ENCODE peak calls at places on chromosomes 6 and 20, in ten cellular contexts. One of them, this sample, is unnamed.

GRCh38 chr6:27667651-27668441 is 194.9 kb upstream of the ZNF184 start:
- DNase-seq in A549: no peak
- DNase-seq in Calu3: no peak
- DNase-seq in upper lobe of right lung: no peak
- DNase-seq in body of pancreas: no peak
- DNase-seq in HCT116: no peak
- DNase-seq in dorsolateral prefrontal cortex: no peak
- DNase-seq in coronary artery: no peak
- DNase-seq in spleen: no peak
- DNase-seq in nephron progenitor cell: no peak
- DNase-seq in this sample: no peak

GRCh38 chr20:3470208-3470626 is 601 bp upstream of the ATRN start:
- DNase-seq in A549: no peak
- DNase-seq in Calu3: no peak
- DNase-seq in upper lobe of right lung: no peak
- DNase-seq in body of pancreas: no peak
- DNase-seq in HCT116: no peak
- DNase-seq in dorsolateral prefrontal cortex: no peak
- DNase-seq in coronary artery: no peak
- DNase-seq in spleen: no peak
- DNase-seq in nephron progenitor cell: no peak
- DNase-seq in this sample: no peak

GRCh38 chr20:48632017-48632824 is 195.6 kb downstream of the PREX1 start:
- DNase-seq in A549: no peak
- DNase-seq in Calu3: no peak
- DNase-seq in upper lobe of right lung: no peak
- DNase-seq in body of pancreas: no peak
- DNase-seq in HCT116: no peak
- DNase-seq in dorsolateral prefrontal cortex: no peak
- DNase-seq in coronary artery: no peak
- DNase-seq in spleen: peak; percentile 63
- DNase-seq in nephron progenitor cell: no peak
- DNase-seq in this sample: peak; percentile 74

GRCh38 chr20:40676466-40676865 is 12.6 kb downstream of the MAFB start:
- DNase-seq in A549: no peak
- DNase-seq in Calu3: no peak
- DNase-seq in upper lobe of right lung: no peak
- DNase-seq in body of pancreas: no peak
- DNase-seq in HCT116: no peak
- DNase-seq in dorsolateral prefrontal cortex: no peak
- DNase-seq in coronary artery: no peak
- DNase-seq in spleen: no peak
- DNase-seq in nephron progenitor cell: no peak
- DNase-seq in this sample: no peak

GRCh38 chr20:44516491-44516890 is 5.4 kb downstream of the SERINC3 start:
- DNase-seq in A549: no peak
- DNase-seq in Calu3: no peak
- DNase-seq in upper lobe of right lung: no peak
- DNase-seq in body of pancreas: no peak
- DNase-seq in HCT116: no peak
- DNase-seq in dorsolateral prefrontal cortex: no peak
- DNase-seq in coronary artery: no peak
- DNase-seq in spleen: no peak
- DNase-seq in nephron progenitor cell: no peak
- DNase-seq in this sample: no peak

GRCh38 chr6:163780993-163781392 is 366.5 kb downstream of the QKI start:
- DNase-seq in A549: no peak
- DNase-seq in Calu3: no peak
- DNase-seq in upper lobe of right lung: no peak
- DNase-seq in body of pancreas: peak; percentile 17
- DNase-seq in HCT116: no peak
- DNase-seq in dorsolateral prefrontal cortex: no peak
- DNase-seq in coronary artery: no peak
- DNase-seq in spleen: no peak
- DNase-seq in nephron progenitor cell: peak; percentile 50
- DNase-seq in this sample: no peak

GRCh38 chr6:36684447-36684812 is 5.9 kb downstream of the CDKN1A start:
- DNase-seq in A549: no peak
- DNase-seq in Calu3: no peak
- DNase-seq in upper lobe of right lung: no peak
- DNase-seq in body of pancreas: no peak
- DNase-seq in HCT116: no peak
- DNase-seq in dorsolateral prefrontal cortex: no peak
- DNase-seq in coronary artery: no peak
- DNase-seq in spleen: no peak
- DNase-seq in nephron progenitor cell: no peak
- DNase-seq in this sample: no peak

GRCh38 chr6:28176373-28176772 is 34.7 kb downstream of the ZKSCAN8 start:
- DNase-seq in A549: no peak
- DNase-seq in Calu3: no peak
- DNase-seq in upper lobe of right lung: no peak
- DNase-seq in body of pancreas: no peak
- DNase-seq in HCT116: no peak
- DNase-seq in dorsolateral prefrontal cortex: no peak
- DNase-seq in coronary artery: no peak
- DNase-seq in spleen: no peak
- DNase-seq in nephron progenitor cell: no peak
- DNase-seq in this sample: no peak

GRCh38 chr6:12958052-12958706 is 241.6 kb downstream of the PHACTR1 start:
- DNase-seq in A549: no peak
- DNase-seq in Calu3: no peak
- DNase-seq in upper lobe of right lung: no peak
- DNase-seq in body of pancreas: peak; percentile 15
- DNase-seq in HCT116: no peak
- DNase-seq in dorsolateral prefrontal cortex: no peak
- DNase-seq in coronary artery: no peak
- DNase-seq in spleen: no peak
- DNase-seq in nephron progenitor cell: no peak
- DNase-seq in this sample: no peak

GRCh38 chr6:118672678-118673077 is 21.3 kb upstream of the CEP85L start:
- DNase-seq in A549: no peak
- DNase-seq in Calu3: no peak
- DNase-seq in upper lobe of right lung: no peak
- DNase-seq in body of pancreas: no peak
- DNase-seq in HCT116: no peak
- DNase-seq in dorsolateral prefrontal cortex: no peak
- DNase-seq in coronary artery: no peak
- DNase-seq in spleen: no peak
- DNase-seq in nephron progenitor cell: no peak
- DNase-seq in this sample: no peak

GRCh38 chr6:13304580-13305255 is 23.6 kb downstream of the TBC1D7 start:
- DNase-seq in A549: no peak
- DNase-seq in Calu3: no peak
- DNase-seq in upper lobe of right lung: no peak
- DNase-seq in body of pancreas: no peak
- DNase-seq in HCT116: no peak
- DNase-seq in dorsolateral prefrontal cortex: no peak
- DNase-seq in coronary artery: no peak
- DNase-seq in spleen: no peak
- DNase-seq in nephron progenitor cell: no peak
- DNase-seq in this sample: no peak

GRCh38 chr6:31252625-31253024 is 19.3 kb downstream of the HLA-C start:
- DNase-seq in A549: no peak
- DNase-seq in Calu3: no peak
- DNase-seq in upper lobe of right lung: no peak
- DNase-seq in body of pancreas: no peak
- DNase-seq in HCT116: no peak
- DNase-seq in dorsolateral prefrontal cortex: no peak
- DNase-seq in coronary artery: no peak
- DNase-seq in spleen: no peak
- DNase-seq in nephron progenitor cell: no peak
- DNase-seq in this sample: no peak

GRCh38 chr6:158559338-158559894 is 475 bp upstream of the TMEM181 start:
- DNase-seq in A549: no peak
- DNase-seq in Calu3: no peak
- DNase-seq in upper lobe of right lung: no peak
- DNase-seq in body of pancreas: no peak
- DNase-seq in HCT116: no peak
- DNase-seq in dorsolateral prefrontal cortex: no peak
- DNase-seq in coronary artery: no peak
- DNase-seq in spleen: no peak
- DNase-seq in nephron progenitor cell: no peak
- DNase-seq in this sample: no peak

GRCh38 chr6:158558415-158559306 is 1.2 kb upstream of the TMEM181 start:
- DNase-seq in A549: no peak
- DNase-seq in Calu3: no peak
- DNase-seq in upper lobe of right lung: no peak
- DNase-seq in body of pancreas: no peak
- DNase-seq in HCT116: no peak
- DNase-seq in dorsolateral prefrontal cortex: no peak
- DNase-seq in coronary artery: peak; percentile 63
- DNase-seq in spleen: peak; percentile 71
- DNase-seq in nephron progenitor cell: no peak
- DNase-seq in this sample: no peak

GRCh38 chr6:158560787-158561246 is 926 bp downstream of the TMEM181 start:
- DNase-seq in A549: no peak
- DNase-seq in Calu3: peak; percentile 16
- DNase-seq in upper lobe of right lung: peak; percentile 68
- DNase-seq in body of pancreas: peak; percentile 53
- DNase-seq in HCT116: no peak
- DNase-seq in dorsolateral prefrontal cortex: no peak
- DNase-seq in coronary artery: peak; percentile 70
- DNase-seq in spleen: peak; percentile 84
- DNase-seq in nephron progenitor cell: peak; percentile 36
- DNase-seq in this sample: no peak

GRCh38 chr6:158561247-158561884 is 1.5 kb downstream of the TMEM181 start:
- DNase-seq in A549: no peak
- DNase-seq in Calu3: no peak
- DNase-seq in upper lobe of right lung: no peak
- DNase-seq in body of pancreas: peak; percentile 79
- DNase-seq in HCT116: no peak
- DNase-seq in dorsolateral prefrontal cortex: no peak
- DNase-seq in coronary artery: peak; percentile 66
- DNase-seq in spleen: peak; percentile 62
- DNase-seq in nephron progenitor cell: no peak
- DNase-seq in this sample: no peak

DNA sequence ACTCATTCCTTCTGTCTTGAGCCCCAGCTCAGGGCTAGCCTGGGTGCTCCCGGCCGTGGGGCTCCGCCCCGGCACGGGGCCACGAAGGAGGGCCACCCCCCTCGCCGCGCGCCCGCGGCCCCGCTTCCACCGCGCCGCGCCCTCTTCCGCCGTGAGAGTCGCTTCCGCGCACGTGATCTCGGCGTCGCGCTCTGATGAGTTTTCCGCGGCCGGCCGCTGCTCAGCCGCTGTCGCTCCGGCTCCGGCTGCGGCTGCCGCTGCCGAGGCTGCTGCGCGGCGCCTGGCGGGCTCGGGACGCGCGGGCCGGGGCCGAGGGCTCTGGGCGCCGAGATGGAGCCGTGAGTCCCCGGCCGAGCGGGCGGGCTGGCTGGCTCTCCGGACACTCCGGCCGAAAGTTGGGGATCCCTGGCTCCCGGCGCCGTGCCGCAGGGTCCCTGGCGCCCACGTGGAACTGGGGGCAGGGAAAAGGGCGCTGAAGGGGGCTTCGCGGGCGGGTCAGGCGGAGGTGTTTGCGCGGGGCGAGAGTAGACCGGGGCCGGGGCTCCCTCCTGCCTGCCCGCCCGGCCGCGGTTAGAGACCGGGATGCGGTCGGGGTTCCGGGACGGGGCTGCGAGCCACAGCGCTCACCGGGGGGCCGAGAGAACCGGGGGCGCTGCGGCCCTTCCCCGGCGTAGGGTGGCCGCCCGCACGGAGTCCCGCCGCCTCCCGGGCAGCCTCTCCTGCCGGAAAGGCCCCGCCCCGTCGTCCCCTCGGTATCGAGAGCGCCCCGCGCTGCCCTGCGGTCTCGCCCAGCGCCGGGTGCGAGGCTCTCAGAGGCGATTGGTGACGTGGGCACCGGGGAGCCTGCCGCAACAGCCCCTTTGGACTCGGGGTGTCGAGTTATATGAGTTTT is at the start of gene TMEM181:
- DNase-seq in A549: peak; percentile 57
- DNase-seq in Calu3: peak; percentile 86
- DNase-seq in upper lobe of right lung: peak; percentile 95
- DNase-seq in body of pancreas: peak; percentile 90
- DNase-seq in HCT116: peak; percentile 36
- DNase-seq in dorsolateral prefrontal cortex: peak; percentile 90
- DNase-seq in coronary artery: peak; percentile 85
- DNase-seq in spleen: peak; percentile 98
- DNase-seq in nephron progenitor cell: peak; percentile 85
- DNase-seq in this sample: no peak
- TF ChIP-seq CTCF in A549: no peak
- TF ChIP-seq CTCF in Calu3: no peak
- TF ChIP-seq CTCF in upper lobe of right lung: no peak
- TF ChIP-seq CTCF in body of pancreas: no peak
- TF ChIP-seq CTCF in HCT116: no peak
- TF ChIP-seq CTCF in dorsolateral prefrontal cortex: peak; percentile 37
- TF ChIP-seq CTCF in coronary artery: no peak
- TF ChIP-seq CTCF in spleen: no peak
- TF ChIP-seq CTCF in nephron progenitor cell: no peak
- TF ChIP-seq CTCF in this sample: peak; percentile 21

DNA sequence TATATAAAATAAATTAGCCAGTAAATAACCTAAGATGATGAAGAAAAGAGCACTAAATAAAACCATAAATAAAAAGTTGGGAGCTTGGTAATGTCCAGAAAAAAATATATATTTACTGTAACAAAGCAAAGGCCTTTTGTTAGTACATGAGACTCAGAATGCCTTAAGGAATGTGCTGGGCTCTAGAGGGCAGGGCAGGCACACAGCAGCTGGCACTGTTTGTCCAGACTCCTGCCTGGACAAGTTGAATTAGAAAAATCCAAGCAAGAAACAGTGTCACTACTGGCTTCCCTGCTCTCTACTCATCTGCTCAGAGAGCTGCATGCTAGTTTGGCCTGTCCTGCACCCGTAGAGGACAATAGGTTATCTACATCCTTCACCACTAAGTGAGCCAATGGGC is 8.8 kb downstream of the DEFB129 start:
- DNase-seq in A549: no peak
- DNase-seq in Calu3: peak; percentile 9
- DNase-seq in upper lobe of right lung: no peak
- DNase-seq in body of pancreas: peak; percentile 14
- DNase-seq in HCT116: no peak
- DNase-seq in dorsolateral prefrontal cortex: no peak
- DNase-seq in coronary artery: no peak
- DNase-seq in spleen: no peak
- DNase-seq in nephron progenitor cell: no peak
- DNase-seq in this sample: no peak
- TF ChIP-seq CTCF in A549: no peak
- TF ChIP-seq CTCF in Calu3: no peak
- TF ChIP-seq CTCF in upper lobe of right lung: peak; percentile 18
- TF ChIP-seq CTCF in body of pancreas: no peak
- TF ChIP-seq CTCF in HCT116: no peak
- TF ChIP-seq CTCF in dorsolateral prefrontal cortex: no peak
- TF ChIP-seq CTCF in coronary artery: no peak
- TF ChIP-seq CTCF in spleen: no peak
- TF ChIP-seq CTCF in nephron progenitor cell: no peak
- TF ChIP-seq CTCF in this sample: peak; percentile 70

GRCh38 chr20:42795399-42795798 is 394.3 kb downstream of the PTPRT start:
- DNase-seq in A549: no peak
- DNase-seq in Calu3: no peak
- DNase-seq in upper lobe of right lung: no peak
- DNase-seq in body of pancreas: no peak
- DNase-seq in HCT116: no peak
- DNase-seq in dorsolateral prefrontal cortex: no peak
- DNase-seq in coronary artery: no peak
- DNase-seq in spleen: no peak
- DNase-seq in nephron progenitor cell: no peak
- DNase-seq in this sample: no peak
- TF ChIP-seq CTCF in A549: no peak
- TF ChIP-seq CTCF in Calu3: no peak
- TF ChIP-seq CTCF in upper lobe of right lung: no peak
- TF ChIP-seq CTCF in body of pancreas: no peak
- TF ChIP-seq CTCF in HCT116: no peak
- TF ChIP-seq CTCF in dorsolateral prefrontal cortex: no peak
- TF ChIP-seq CTCF in coronary artery: no peak
- TF ChIP-seq CTCF in spleen: no peak
- TF ChIP-seq CTCF in nephron progenitor cell: no peak
- TF ChIP-seq CTCF in this sample: no peak

GRCh38 chr6:21522773-21523490 is 70.6 kb upstream of the SOX4 start:
- DNase-seq in A549: peak; percentile 5
- DNase-seq in Calu3: no peak
- DNase-seq in upper lobe of right lung: no peak
- DNase-seq in body of pancreas: no peak
- DNase-seq in HCT116: no peak
- DNase-seq in dorsolateral prefrontal cortex: no peak
- DNase-seq in coronary artery: no peak
- DNase-seq in spleen: no peak
- DNase-seq in nephron progenitor cell: peak; percentile 23
- DNase-seq in this sample: no peak
- TF ChIP-seq CTCF in A549: no peak
- TF ChIP-seq CTCF in Calu3: no peak
- TF ChIP-seq CTCF in upper lobe of right lung: no peak
- TF ChIP-seq CTCF in body of pancreas: no peak
- TF ChIP-seq CTCF in HCT116: peak; percentile 51
- TF ChIP-seq CTCF in dorsolateral prefrontal cortex: no peak
- TF ChIP-seq CTCF in coronary artery: no peak
- TF ChIP-seq CTCF in spleen: no peak
- TF ChIP-seq CTCF in nephron progenitor cell: no peak
- TF ChIP-seq CTCF in this sample: peak; percentile 21

This sample was measured in chondrocyte.